ENCODE peak calls at places on chromosomes 12 and 14, in ten cellular contexts. U, H, W, R, E, I, X, Q, N and V are unnamed samples.

GRCh38 chr12:93788853-93789252 is 111.7 kb downstream of the CRADD start:
- DNase-seq in U (no peak), H (no peak), W (no peak), R (no peak), E (no peak), I (no peak), X (no peak), Q (no peak), N (no peak), V (no peak)

GRCh38 chr12:1873531-1874149 is 44.8 kb downstream of the CACNA2D4 start:
- DNase-seq in U (no peak), H (no peak), W (no peak), R (no peak), E (no peak), I (no peak), X (no peak), Q (no peak), N (no peak), V (no peak)

GRCh38 chr14:60094306-60094897 is 2.7 kb downstream of the PCNX4 start:
- DNase-seq in U (no peak), H (peak), W (peak), R (no peak), E (no peak), I (no peak), X (no peak), Q (no peak), N (no peak), V (peak)

GRCh38 chr14:60266021-60266937 is 17.3 kb downstream of the PPM1A start:
- DNase-seq in U (no peak), H (peak), W (peak), R (no peak), E (no peak), I (no peak), X (no peak), Q (no peak), N (no peak), V (peak)

GRCh38 chr14:90396342-90397339 is at the start of gene CALM1:
- DNase-seq in U (peak), H (peak), W (peak), R (peak), E (peak), I (peak), X (peak), Q (peak), N (peak), V (peak)

GRCh38 chr14:30608533-30609006 is 13.5 kb upstream of the SCFD1 start:
- DNase-seq in U (no peak), H (no peak), W (peak), R (no peak), E (no peak), I (no peak), X (no peak), Q (no peak), N (peak), V (peak)

GRCh38 chr12:79452906-79453305 is 237.9 kb downstream of the PAWR start:
- DNase-seq in U (no peak), H (no peak), W (peak), R (no peak), E (no peak), I (no peak), X (no peak), Q (no peak), N (no peak), V (no peak)

GRCh38 chr12:12788675-12789368 is 3.4 kb downstream of the APOLD1 start:
- DNase-seq in U (peak), H (peak), W (peak), R (peak), E (peak), I (peak), X (no peak), Q (no peak), N (peak), V (peak)

GRCh38 chr12:93751864-93752610 is 74.9 kb downstream of the CRADD start:
- DNase-seq in U (no peak), H (no peak), W (peak), R (no peak), E (peak), I (no peak), X (no peak), Q (no peak), N (peak), V (peak)

GRCh38 chr12:111434680-111435338 is 29.1 kb downstream of the SH2B3 start:
- DNase-seq in U (peak), H (peak), W (peak), R (peak), E (no peak), I (no peak), X (peak), Q (no peak), N (no peak), V (peak)

GRCh38 chr14:51447411-51447810 is 204.3 kb upstream of the FRMD6 start:
- DNase-seq in U (no peak), H (no peak), W (no peak), R (no peak), E (no peak), I (no peak), X (no peak), Q (no peak), N (no peak), V (no peak)

GRCh38 chr12:88035271-88035906 is 6.2 kb upstream of the C12orf50 start:
- DNase-seq in U (peak), H (peak), W (peak), R (peak), E (peak), I (peak), X (peak), Q (peak), N (peak), V (peak)

GRCh38 chr12:46101121-46101869 is 110.9 kb upstream of the SCAF11 start:
- DNase-seq in U (no peak), H (no peak), W (peak), R (peak), E (no peak), I (no peak), X (no peak), Q (no peak), N (no peak), V (no peak)

GRCh38 chr14:20278414-20278813 is 27.3 kb downstream of the TTC5 start:
- DNase-seq in U (no peak), H (peak), W (peak), R (no peak), E (no peak), I (no peak), X (peak), Q (no peak), N (no peak), V (no peak)

GRCh38 chr12:109153711-109154434 is 37.5 kb downstream of the ACACB start:
- DNase-seq in U (peak), H (no peak), W (no peak), R (no peak), E (no peak), I (no peak), X (no peak), Q (no peak), N (no peak), V (no peak)

GRCh38 chr12:9090220-9090619 is 25.5 kb downstream of the A2M start:
- DNase-seq in U (no peak), H (no peak), W (no peak), R (no peak), E (no peak), I (no peak), X (no peak), Q (no peak), N (no peak), V (no peak)

GRCh38 chr14:104372390-104373054 is 207.0 kb upstream of the C14orf180 start:
- DNase-seq in U (no peak), H (no peak), W (no peak), R (no peak), E (no peak), I (no peak), X (peak), Q (no peak), N (no peak), V (no peak)

GRCh38 chr12:112112423-112113132 is 4.0 kb upstream of the NAA25 start:
- DNase-seq in U (no peak), H (no peak), W (no peak), R (no peak), E (no peak), I (no peak), X (no peak), Q (no peak), N (no peak), V (no peak)

GRCh38 chr12:121610239-121611149 is 15.8 kb upstream of the ORAI1 start:
- DNase-seq in U (no peak), H (no peak), W (peak), R (no peak), E (no peak), I (no peak), X (peak), Q (no peak), N (no peak), V (peak)

GRCh38 chr14:52315355-52315718 is 1.2 kb downstream of the PTGER2 start:
- DNase-seq in U (no peak), H (peak), W (peak), R (no peak), E (no peak), I (no peak), X (no peak), Q (no peak), N (no peak), V (no peak)

GRCh38 chr14:45610303-45610702 is 357.3 kb upstream of the MIS18BP1 start:
- DNase-seq in U (no peak), H (no peak), W (peak), R (no peak), E (no peak), I (no peak), X (no peak), Q (no peak), N (no peak), V (peak)

GRCh38 chr14:76862546-76863282 is 36.5 kb downstream of the LRRC74A start:
- DNase-seq in U (peak), H (no peak), W (no peak), R (no peak), E (no peak), I (no peak), X (no peak), Q (no peak), N (no peak), V (no peak)

GRCh38 chr14:37591311-37591940 is 3.6 kb downstream of the FOXA1 start:
- DNase-seq in U (no peak), H (no peak), W (no peak), R (peak), E (no peak), I (no peak), X (peak), Q (no peak), N (no peak), V (no peak)

GRCh38 chr14:100140452-100141132 is 18.9 kb downstream of the DEGS2 start:
- DNase-seq in U (no peak), H (no peak), W (peak), R (no peak), E (no peak), I (no peak), X (no peak), Q (no peak), N (no peak), V (no peak)

GRCh38 chr12:57520008-57520726 is at the start of gene DDIT3:
- DNase-seq in U (peak), H (peak), W (peak), R (peak), E (peak), I (peak), X (peak), Q (no peak), N (peak), V (peak)

GRCh38 chr12:29081101-29081500 is 68.0 kb upstream of the FAR2 start:
- DNase-seq in U (no peak), H (no peak), W (peak), R (no peak), E (no peak), I (no peak), X (no peak), Q (no peak), N (no peak), V (no peak)

GRCh38 chr14:50087350-50088116 is 28.8 kb downstream of the VCPKMT start:
- DNase-seq in U (peak), H (peak), W (no peak), R (no peak), E (no peak), I (no peak), X (no peak), Q (no peak), N (no peak), V (no peak)

GRCh38 chr12:119692410-119692809 is 24.5 kb downstream of the PRKAB1 start:
- DNase-seq in U (no peak), H (no peak), W (peak), R (no peak), E (no peak), I (no peak), X (no peak), Q (no peak), N (no peak), V (no peak)

GRCh38 chr12:103884316-103884715 is 43.3 kb upstream of the NT5DC3 start:
- DNase-seq in U (peak), H (peak), W (peak), R (peak), E (peak), I (no peak), X (no peak), Q (no peak), N (no peak), V (peak)

GRCh38 chr14:96741151-96741977 is 55.8 kb upstream of the VRK1 start:
- DNase-seq in U (peak), H (peak), W (peak), R (peak), E (no peak), I (peak), X (peak), Q (peak), N (no peak), V (peak)

GRCh38 chr14:58428011-58428807 is 690 bp downstream of the KIAA0586 start:
- DNase-seq in U (peak), H (peak), W (peak), R (no peak), E (no peak), I (no peak), X (no peak), Q (no peak), N (peak), V (peak)

GRCh38 chr12:47753021-47754001 is 5.4 kb downstream of the RAPGEF3 start:
- DNase-seq in U (no peak), H (no peak), W (no peak), R (peak), E (no peak), I (no peak), X (peak), Q (no peak), N (no peak), V (no peak)

GRCh38 chr12:131989021-131989420 is 39.3 kb downstream of the EP400 start:
- DNase-seq in U (no peak), H (no peak), W (no peak), R (no peak), E (no peak), I (no peak), X (no peak), Q (no peak), N (no peak), V (no peak)

GRCh38 chr14:68306934-68307758 is 485.7 kb downstream of the ZFP36L1 start:
- DNase-seq in U (no peak), H (no peak), W (peak), R (peak), E (no peak), I (no peak), X (no peak), Q (no peak), N (no peak), V (no peak)